ENCODE peak calls at places on chromosomes 16 and 17, in five cellular contexts. One of them, this sample, is unnamed.

GRCh38 chr16:78925071-78925714 is 675.3 kb downstream of the MAF start:
- DNase-seq in HEK293T: peak
- DNase-seq in HepG2: peak
- DNase-seq in K562: peak
- DNase-seq in SK-N-SH: peak
- DNase-seq in this sample: no peak

GRCh38 chr17:74340470-74341023 is 14.5 kb downstream of the KIF19 start:
- DNase-seq in K562: no peak
- DNase-seq in HepG2: peak
- DNase-seq in SK-N-SH: peak
- DNase-seq in HEK293T: no peak
- DNase-seq in this sample: no peak

GRCh38 chr16:70430667-70431536 is 8.0 kb downstream of the ST3GAL2 start:
- DNase-seq in K562: peak
- DNase-seq in HepG2: peak
- DNase-seq in HEK293T: no peak
- DNase-seq in SK-N-SH: no peak
- DNase-seq in this sample: peak

GRCh38 chr16:77660311-77660710 is 62.0 kb upstream of the NUDT7 start:
- DNase-seq in K562: peak
- DNase-seq in HEK293T: peak
- DNase-seq in HepG2: peak
- DNase-seq in SK-N-SH: peak
- DNase-seq in this sample: no peak

GRCh38 chr16:31352344-31353115 is 2.4 kb upstream of the ITGAX start:
- DNase-seq in HEK293T: no peak
- DNase-seq in SK-N-SH: no peak
- DNase-seq in HepG2: no peak
- DNase-seq in K562: no peak
- DNase-seq in this sample: no peak

GRCh38 chr16:25988882-25989281 is 297.1 kb downstream of the HS3ST4 start:
- DNase-seq in HEK293T: no peak
- DNase-seq in SK-N-SH: no peak
- DNase-seq in HepG2: no peak
- DNase-seq in K562: no peak
- DNase-seq in this sample: no peak

GRCh38 chr16:70253291-70254094 is 1.8 kb upstream of the EXOSC6 start:
- DNase-seq in HEK293T: peak
- DNase-seq in K562: peak
- DNase-seq in HepG2: peak
- DNase-seq in SK-N-SH: peak
- DNase-seq in this sample: no peak

GRCh38 chr16:20042848-20043247 is 30.8 kb downstream of the GPR139 start:
- DNase-seq in K562: peak
- DNase-seq in HEK293T: no peak
- DNase-seq in SK-N-SH: no peak
- DNase-seq in HepG2: no peak
- DNase-seq in this sample: no peak

GRCh38 chr17:80315517-80316182 is 55.0 kb downstream of the RNF213 start:
- DNase-seq in HepG2: no peak
- DNase-seq in SK-N-SH: no peak
- DNase-seq in K562: no peak
- DNase-seq in HEK293T: no peak
- DNase-seq in this sample: no peak

GRCh38 chr17:42387663-42388380 is 420 bp downstream of the STAT3 start:
- DNase-seq in SK-N-SH: peak
- DNase-seq in HepG2: no peak
- DNase-seq in HEK293T: peak
- DNase-seq in K562: peak
- DNase-seq in this sample: no peak

GRCh38 chr16:69563605-69564580 is 1.9 kb upstream of the NFAT5 start:
- DNase-seq in K562: no peak
- DNase-seq in HepG2: peak
- DNase-seq in SK-N-SH: no peak
- DNase-seq in HEK293T: no peak
- DNase-seq in this sample: peak

GRCh38 chr17:35963663-35964062 is 17.6 kb downstream of the CCL16 start:
- DNase-seq in K562: no peak
- DNase-seq in SK-N-SH: no peak
- DNase-seq in HEK293T: no peak
- DNase-seq in HepG2: no peak
- DNase-seq in this sample: no peak

GRCh38 chr17:75725504-75725903 is 4.2 kb downstream of the ITGB4 start:
- DNase-seq in SK-N-SH: no peak
- DNase-seq in K562: no peak
- DNase-seq in HepG2: no peak
- DNase-seq in HEK293T: no peak
- DNase-seq in this sample: no peak

GRCh38 chr16:84084570-84085270 is 32.0 kb downstream of the MBTPS1 start:
- DNase-seq in K562: peak
- DNase-seq in HepG2: peak
- DNase-seq in SK-N-SH: peak
- DNase-seq in HEK293T: peak
- DNase-seq in this sample: peak

GRCh38 chr17:80880650-80880989 is 111.0 kb upstream of the CHMP6 start:
- DNase-seq in HepG2: no peak
- DNase-seq in HEK293T: no peak
- DNase-seq in SK-N-SH: no peak
- DNase-seq in K562: no peak
- DNase-seq in this sample: no peak

DNA sequence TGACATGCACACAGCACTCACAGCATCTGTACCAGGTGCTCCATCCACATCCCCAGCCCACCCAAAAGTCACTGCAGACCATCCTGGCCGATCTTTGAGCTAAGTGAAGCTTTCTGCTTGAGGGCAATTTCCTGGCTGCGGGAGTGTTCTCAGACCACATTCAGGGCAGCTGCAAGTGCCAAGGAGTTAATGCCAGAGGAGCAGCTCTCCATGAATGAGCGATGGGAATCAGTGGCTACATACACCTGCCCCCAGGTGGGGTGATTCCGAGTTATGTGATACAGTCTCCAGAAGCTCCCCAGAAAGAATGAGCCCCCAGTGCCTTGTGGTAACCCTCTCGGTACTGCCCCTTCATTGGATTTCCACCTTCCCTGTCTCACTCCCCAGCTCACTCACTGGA is 120.9 kb downstream of the IRX5 start:
- DNase-seq in HepG2: no peak
- DNase-seq in HEK293T: no peak
- DNase-seq in K562: no peak
- DNase-seq in SK-N-SH: no peak
- DNase-seq in this sample: no peak
- TF ChIP-seq FOXM1 in HepG2: no peak
- TF ChIP-seq FOXM1 in HEK293T: no peak
- TF ChIP-seq FOXM1 in K562: no peak
- TF ChIP-seq FOXM1 in SK-N-SH: no peak
- TF ChIP-seq FOXM1 in this sample: no peak

GRCh38 chr17:50048988-50049387 is 6.9 kb upstream of the ITGA3 start:
- DNase-seq in HepG2: no peak
- DNase-seq in SK-N-SH: no peak
- DNase-seq in K562: no peak
- DNase-seq in HEK293T: no peak
- DNase-seq in this sample: no peak

GRCh38 chr17:50049636-50050035 is 6.3 kb upstream of the ITGA3 start:
- DNase-seq in HEK293T: no peak
- DNase-seq in HepG2: no peak
- DNase-seq in K562: no peak
- DNase-seq in SK-N-SH: no peak
- DNase-seq in this sample: no peak

GRCh38 chr17:50047083-50047482 is 8.8 kb upstream of the ITGA3 start:
- DNase-seq in HEK293T: no peak
- DNase-seq in K562: no peak
- DNase-seq in HepG2: no peak
- DNase-seq in SK-N-SH: no peak
- DNase-seq in this sample: no peak

GRCh38 chr17:50047488-50048126 is 8.3 kb upstream of the ITGA3 start:
- DNase-seq in HepG2: no peak
- DNase-seq in SK-N-SH: no peak
- DNase-seq in K562: no peak
- DNase-seq in HEK293T: no peak
- DNase-seq in this sample: no peak

GRCh38 chr17:50048146-50048720 is 7.7 kb upstream of the ITGA3 start:
- DNase-seq in HepG2: no peak
- DNase-seq in HEK293T: no peak
- DNase-seq in SK-N-SH: no peak
- DNase-seq in K562: no peak
- DNase-seq in this sample: no peak
- TF ChIP-seq FOXM1 in HepG2: no peak
- TF ChIP-seq FOXM1 in HEK293T: no peak
- TF ChIP-seq FOXM1 in SK-N-SH: no peak
- TF ChIP-seq FOXM1 in K562: no peak
- TF ChIP-seq FOXM1 in this sample: no peak

GRCh38 chr17:66959641-66960375 is 4.7 kb upstream of the CACNG4 start:
- DNase-seq in HEK293T: no peak
- DNase-seq in SK-N-SH: no peak
- DNase-seq in K562: no peak
- DNase-seq in HepG2: no peak
- DNase-seq in this sample: no peak

GRCh38 chr17:66957343-66957742 is 7.2 kb upstream of the CACNG4 start:
- DNase-seq in HepG2: no peak
- DNase-seq in HEK293T: no peak
- DNase-seq in SK-N-SH: no peak
- DNase-seq in K562: no peak
- DNase-seq in this sample: no peak

GRCh38 chr17:66963521-66964082 is 905 bp upstream of the CACNG4 start:
- DNase-seq in HepG2: no peak
- DNase-seq in HEK293T: no peak
- DNase-seq in SK-N-SH: peak
- DNase-seq in K562: no peak
- DNase-seq in this sample: no peak

GRCh38 chr17:66957951-66958579 is 6.4 kb upstream of the CACNG4 start:
- DNase-seq in K562: no peak
- DNase-seq in HEK293T: no peak
- DNase-seq in HepG2: peak
- DNase-seq in SK-N-SH: peak
- DNase-seq in this sample: no peak

DNA sequence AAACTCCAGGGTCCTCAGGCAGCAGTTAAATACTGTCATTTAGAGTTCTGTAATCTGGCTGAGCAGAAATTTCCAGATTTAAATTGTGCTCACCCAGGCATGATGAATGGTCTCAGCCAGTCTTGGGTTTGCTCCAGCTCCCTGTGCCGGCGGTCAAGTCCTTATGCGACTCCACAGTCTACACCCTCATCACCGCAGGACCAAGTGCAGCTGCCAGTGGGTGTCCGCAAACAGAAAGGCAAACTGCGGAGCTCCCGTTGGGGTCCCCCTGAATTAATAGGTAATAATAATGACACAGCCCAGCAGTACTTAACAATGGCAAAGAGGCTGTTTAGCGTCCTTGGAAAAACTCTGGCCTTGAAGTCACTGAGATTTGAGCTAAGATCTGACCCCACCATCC is 3.9 kb upstream of the CACNG4 start:
- DNase-seq in HEK293T: no peak
- DNase-seq in SK-N-SH: no peak
- DNase-seq in HepG2: no peak
- DNase-seq in K562: no peak
- DNase-seq in this sample: no peak
- TF ChIP-seq FOXM1 in HEK293T: no peak
- TF ChIP-seq FOXM1 in SK-N-SH: no peak
- TF ChIP-seq FOXM1 in HepG2: no peak
- TF ChIP-seq FOXM1 in K562: no peak
- TF ChIP-seq FOXM1 in this sample: no peak

GRCh38 chr17:39231091-39231561 is 5.4 kb upstream of the STAC2 start:
- DNase-seq in K562: no peak
- DNase-seq in HepG2: no peak
- DNase-seq in SK-N-SH: peak
- DNase-seq in HEK293T: no peak
- DNase-seq in this sample: no peak
- TF ChIP-seq FOXM1 in K562: no peak
- TF ChIP-seq FOXM1 in HepG2: no peak
- TF ChIP-seq FOXM1 in SK-N-SH: no peak
- TF ChIP-seq FOXM1 in HEK293T: no peak
- TF ChIP-seq FOXM1 in this sample: no peak

DNA sequence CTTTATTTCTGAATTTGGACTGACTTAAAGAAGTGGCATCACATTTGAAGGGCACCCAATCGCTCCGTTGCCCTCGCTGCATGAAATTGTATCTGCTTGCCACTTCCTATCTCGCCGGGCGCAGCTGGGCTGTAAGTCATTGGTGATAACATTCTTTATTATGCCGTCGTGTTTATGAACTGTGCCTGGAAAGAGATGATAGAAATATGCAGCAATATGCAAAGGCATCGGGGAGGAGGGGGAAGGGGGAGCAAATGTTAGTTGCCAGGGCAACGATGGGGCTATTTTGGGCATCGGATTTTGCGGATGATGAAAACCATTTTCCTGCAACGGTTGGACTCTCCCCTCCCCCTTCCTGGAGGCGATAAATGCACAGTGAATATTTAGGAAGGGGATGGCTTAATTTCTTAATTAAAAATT is 386.9 kb upstream of the TNRC6C start:
- DNase-seq in SK-N-SH: peak
- DNase-seq in K562: peak
- DNase-seq in HepG2: no peak
- DNase-seq in HEK293T: no peak
- DNase-seq in this sample: no peak
- TF ChIP-seq FOXM1 in SK-N-SH: no peak
- TF ChIP-seq FOXM1 in K562: no peak
- TF ChIP-seq FOXM1 in HepG2: no peak
- TF ChIP-seq FOXM1 in HEK293T: no peak
- TF ChIP-seq FOXM1 in this sample: no peak

GRCh38 chr16:86224629-86225028 is 285.7 kb upstream of the FOXF1 start:
- DNase-seq in HepG2: no peak
- DNase-seq in K562: no peak
- DNase-seq in HEK293T: no peak
- DNase-seq in SK-N-SH: no peak
- DNase-seq in this sample: no peak

GRCh38 chr16:86222541-86222940 is 287.8 kb upstream of the FOXF1 start:
- DNase-seq in SK-N-SH: no peak
- DNase-seq in HEK293T: no peak
- DNase-seq in K562: no peak
- DNase-seq in HepG2: no peak
- DNase-seq in this sample: no peak

GRCh38 chr16:86224126-86224525 is 286.2 kb upstream of the FOXF1 start:
- DNase-seq in K562: no peak
- DNase-seq in HepG2: no peak
- DNase-seq in HEK293T: peak
- DNase-seq in SK-N-SH: no peak
- DNase-seq in this sample: no peak

GRCh38 chr16:86221085-86221484 is 289.2 kb upstream of the FOXF1 start:
- DNase-seq in HepG2: no peak
- DNase-seq in SK-N-SH: no peak
- DNase-seq in HEK293T: no peak
- DNase-seq in K562: no peak
- DNase-seq in this sample: no peak

GRCh38 chr16:86222965-86223551 is 287.3 kb upstream of the FOXF1 start:
- DNase-seq in HEK293T: no peak
- DNase-seq in HepG2: no peak
- DNase-seq in K562: no peak
- DNase-seq in SK-N-SH: no peak
- DNase-seq in this sample: no peak
- TF ChIP-seq FOXM1 in HEK293T: no peak
- TF ChIP-seq FOXM1 in HepG2: no peak
- TF ChIP-seq FOXM1 in K562: no peak
- TF ChIP-seq FOXM1 in SK-N-SH: no peak
- TF ChIP-seq FOXM1 in this sample: no peak

GRCh38 chr16:67926181-67926742 is 5.4 kb downstream of the CTRL start:
- DNase-seq in HEK293T: peak
- DNase-seq in HepG2: no peak
- DNase-seq in K562: no peak
- DNase-seq in SK-N-SH: no peak
- DNase-seq in this sample: no peak
- TF ChIP-seq FOXM1 in HEK293T: no peak
- TF ChIP-seq FOXM1 in HepG2: no peak
- TF ChIP-seq FOXM1 in K562: no peak
- TF ChIP-seq FOXM1 in SK-N-SH: no peak
- TF ChIP-seq FOXM1 in this sample: no peak

This sample was measured in GM12878.